ENCODE peak calls at places on chromosomes 5 and 9, in four cellular contexts. D, A, Q and H are unnamed samples.

GRCh38 chr9:84894859-84895258 is 225.3 kb downstream of the NTRK2 start:
- DNase-seq in D (no peak), A (no peak), Q (no peak), H (no peak)

GRCh38 chr9:127950513-127951210 is 13.0 kb upstream of the DPM2 start:
- DNase-seq in D (peak), A (no peak), Q (no peak), H (peak)

GRCh38 chr9:134908524-134909364 is 9.0 kb downstream of the FCN1 start:
- DNase-seq in D (no peak), A (no peak), Q (no peak), H (no peak)

GRCh38 chr5:139797856-139798510 is 2.4 kb downstream of the PSD2 start:
- DNase-seq in D (no peak), A (no peak), Q (no peak), H (no peak)

GRCh38 chr9:93244101-93244500 is 60.2 kb downstream of the WNK2 start:
- DNase-seq in D (no peak), A (no peak), Q (no peak), H (no peak)

GRCh38 chr9:77304543-77304942 is 127.2 kb downstream of the VPS13A start:
- DNase-seq in D (no peak), A (no peak), Q (no peak), H (no peak)

GRCh38 chr5:151498395-151499155 is 51.2 kb downstream of the SLC36A1 start:
- DNase-seq in D (no peak), A (no peak), Q (no peak), H (no peak)

GRCh38 chr9:123517512-123517911 is 161.5 kb downstream of the CRB2 start:
- DNase-seq in D (no peak), A (no peak), Q (no peak), H (no peak)

GRCh38 chr9:121567142-121568100 is 67.8 kb upstream of the GGTA1 start:
- DNase-seq in D (no peak), A (no peak), Q (no peak), H (no peak)

GRCh38 chr5:75052461-75053285 is at the start of gene GCNT4:
- DNase-seq in D (peak), A (no peak), Q (no peak), H (peak)

GRCh38 chr9:70049236-70049635 is 5.6 kb downstream of the MAMDC2 start:
- DNase-seq in D (no peak), A (peak), Q (peak), H (peak)

GRCh38 chr9:76886318-76886717 is 19.6 kb downstream of the PRUNE2 start:
- DNase-seq in D (no peak), A (no peak), Q (no peak), H (no peak)

GRCh38 chr5:31193591-31194457 is at the start of gene CDH6:
- DNase-seq in D (peak), A (no peak), Q (no peak), H (peak)